ENCODE peak calls at places on chromosomes 1 and 21, in four cellular contexts. G is A549, P is neuronal stem cell, F is HCT116. D is an unnamed sample.

GRCh38 chr1:167562697-167563096 is 9.1 kb upstream of the CREG1 start:
- DNase-seq in F (no peak), G (no peak), P (no peak), D (no peak)

GRCh38 chr1:186682721-186683120 is 2.5 kb upstream of the PTGS2 start:
- DNase-seq in G (peak; percentile 25), F (no peak), P (no peak), D (no peak)

GRCh38 chr1:234500269-234500668 is 21.3 kb upstream of the TARBP1 start:
- DNase-seq in F (no peak), G (no peak), P (no peak), D (no peak)

GRCh38 chr1:145982010-145982723 is 14.2 kb downstream of the TXNIP start:
- DNase-seq in P (no peak), G (no peak), F (no peak), D (no peak)

GRCh38 chr1:54547601-54548388 is at the start of gene ACOT11:
- DNase-seq in G (no peak), P (peak; percentile 17), F (no peak), D (no peak)

GRCh38 chr1:118159578-118159977 is 25.4 kb downstream of the SPAG17 start:
- DNase-seq in P (no peak), F (no peak), G (no peak), D (no peak)

GRCh38 chr1:178307264-178307663 is 189.5 kb downstream of the CLEC20A start:
- DNase-seq in F (no peak), P (no peak), G (no peak), D (no peak)

GRCh38 chr1:227557962-227558806 is 5.2 kb upstream of the ZNF678 start:
- DNase-seq in G (no peak), P (no peak), F (no peak), D (no peak)

GRCh38 chr1:2593251-2593878 is 6.8 kb downstream of the PRXL2B start:
- DNase-seq in P (no peak), F (no peak), G (no peak), D (no peak)

GRCh38 chr1:50346621-50347020 is 76.6 kb downstream of the DMRTA2 start:
- DNase-seq in G (no peak), F (no peak), P (no peak), D (no peak)

GRCh38 chr1:111483166-111483565 is 9.4 kb downstream of the C1orf162 start:
- DNase-seq in F (no peak), G (no peak), P (no peak), D (no peak)

GRCh38 chr1:173330149-173330951 is 123.2 kb upstream of the TNFSF4 start:
- DNase-seq in P (no peak), G (peak; percentile 59), F (no peak), D (no peak)

GRCh38 chr1:26027716-26028489 is 6.3 kb downstream of the EXTL1 start:
- DNase-seq in F (no peak), G (no peak), P (no peak), D (no peak)

GRCh38 chr1:210291786-210292275 is 36.9 kb upstream of the HHAT start:
- DNase-seq in F (no peak), G (no peak), P (no peak), D (peak; percentile 49)

GRCh38 chr1:89911186-89911976 is 83.5 kb upstream of the ZNF326 start:
- DNase-seq in F (no peak), P (no peak), G (peak; percentile 72), D (no peak)

GRCh38 chr1:86515597-86515996 is 31.3 kb upstream of the CLCA4 start:
- DNase-seq in G (peak; percentile 47), P (no peak), F (peak; percentile 62), D (peak; percentile 58)

GRCh38 chr1:33111965-33112364 is 31.0 kb downstream of the AZIN2 start:
- DNase-seq in P (no peak), F (no peak), G (peak; percentile 32), D (no peak)

GRCh38 chr1:47675721-47676120 is 237.9 kb downstream of the FOXD2 start:
- DNase-seq in F (no peak), P (no peak), G (no peak), D (no peak)

GRCh38 chr1:101974599-101975225 is 22.0 kb downstream of the OLFM3 start:
- DNase-seq in F (no peak), G (no peak), P (no peak), D (no peak)

GRCh38 chr1:172778461-172779455 is 119.9 kb downstream of the FASLG start:
- DNase-seq in P (no peak), F (no peak), G (no peak), D (peak; percentile 54)

GRCh38 chr1:156293895-156294294 is 1.6 kb downstream of the GLMP start:
- DNase-seq in P (no peak), G (no peak), F (no peak), D (no peak)

GRCh38 chr1:64960731-64961130 is 5.6 kb downstream of the JAK1 start:
- DNase-seq in G (no peak), F (no peak), P (no peak), D (no peak)

GRCh38 chr1:183129921-183130675 is 56.0 kb upstream of the LAMC2 start:
- DNase-seq in G (no peak), F (no peak), P (no peak), D (no peak)

GRCh38 chr1:178694923-178695525 is 30.0 kb upstream of the RALGPS2 start:
- DNase-seq in F (no peak), P (no peak), G (no peak), D (peak; percentile 72)

GRCh38 chr1:154745750-154746425 is 124.2 kb downstream of the KCNN3 start:
- DNase-seq in P (no peak), G (no peak), F (no peak), D (no peak)

GRCh38 chr1:169624122-169624521 is 5.8 kb downstream of the SELP start:
- DNase-seq in G (no peak), F (no peak), P (no peak), D (no peak)

GRCh38 chr1:160097911-160098851 is at the start of gene IGSF8:
- DNase-seq in F (peak; percentile 64), G (peak; percentile 82), P (peak; percentile 86), D (peak; percentile 81)

GRCh38 chr1:8477199-8477982 is 159.5 kb downstream of the SLC45A1 start:
- DNase-seq in F (no peak), P (no peak), G (no peak), D (no peak)

GRCh38 chr1:143720087-143721023 is 251.4 kb downstream of the FAM72C start:
- DNase-seq in P (no peak), G (peak; percentile 66), F (no peak), D (no peak)

GRCh38 chr1:54230507-54231339 is 30.8 kb downstream of the MRPL37 start:
- DNase-seq in F (no peak), G (no peak), P (no peak), D (peak; percentile 81)

GRCh38 chr1:9518454-9518998 is 20.7 kb upstream of the SLC25A33 start:
- DNase-seq in F (no peak), P (no peak), G (no peak), D (no peak)

GRCh38 chr1:9520411-9520810 is 18.9 kb upstream of the SLC25A33 start:
- DNase-seq in G (no peak), P (no peak), F (no peak), D (no peak)
- H3K4me2 ChIP-seq in G (no peak overlapping the region), P (no peak overlapping the region), F (no peak overlapping the region), D (no peak overlapping the region)

DNA sequence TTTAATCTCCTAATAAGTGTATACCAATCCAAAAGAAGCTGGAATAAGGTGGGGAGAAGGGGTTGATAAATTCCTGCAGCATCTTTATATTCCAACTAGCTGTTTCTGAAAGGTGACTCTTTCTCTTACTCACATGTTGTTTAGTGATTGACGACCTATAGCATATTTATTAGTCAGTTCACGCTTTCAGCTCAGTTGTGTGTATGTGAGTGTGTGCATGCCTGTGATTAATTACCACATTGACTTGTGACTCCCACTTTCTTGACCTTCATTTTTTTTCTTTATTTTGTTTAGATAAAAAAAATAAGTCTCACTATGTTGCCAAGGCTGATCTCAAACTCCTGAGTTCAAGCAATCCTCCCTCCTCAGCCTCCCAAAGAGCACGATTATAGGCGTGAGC is 44.4 kb downstream of the ATP2B4 start:
- DNase-seq in G (no peak), F (no peak), P (no peak), D (no peak)
- H3K4me2 ChIP-seq in G (no peak overlapping the region), F (no peak overlapping the region), P (no peak overlapping the region), D (no peak overlapping the region)

GRCh38 chr21:34574984-34575529 is 39.9 kb downstream of the RCAN1 start:
- DNase-seq in F (no peak), G (no peak), P (no peak), D (no peak)

GRCh38 chr21:34570315-34570714 is 44.6 kb downstream of the RCAN1 start:
- DNase-seq in G (no peak), P (no peak), F (no peak), D (no peak)

GRCh38 chr21:34571994-34572393 is 42.9 kb downstream of the RCAN1 start:
- DNase-seq in G (no peak), P (no peak), F (no peak), D (no peak)

GRCh38 chr21:34576043-34576466 is 38.9 kb downstream of the RCAN1 start:
- DNase-seq in P (no peak), G (no peak), F (no peak), D (peak; percentile 50)

GRCh38 chr21:34574581-34574980 is 40.3 kb downstream of the RCAN1 start:
- DNase-seq in F (no peak), G (no peak), P (no peak), D (peak; percentile 61)
- H3K4me2 ChIP-seq in F (no peak overlapping the region), G (no peak overlapping the region), P (no peak overlapping the region), D (no peak overlapping the region)

GRCh38 chr1:13513063-13513884 is 529 bp downstream of the LRRC38 start:
- DNase-seq in P (no peak), F (no peak), G (no peak), D (no peak)
- H3K4me2 ChIP-seq in P (peak overlapping the region; percentile 69), F (no peak overlapping the region), G (no peak overlapping the region), D (peak overlapping the region; percentile 49)

GRCh38 chr1:10650591-10651216 is 145.7 kb downstream of the CASZ1 start:
- DNase-seq in P (no peak), F (no peak), G (no peak), D (no peak)
- H3K4me2 ChIP-seq in P (peak overlapping the region; percentile 54), F (no peak overlapping the region), G (no peak overlapping the region), D (no peak overlapping the region)

DNA sequence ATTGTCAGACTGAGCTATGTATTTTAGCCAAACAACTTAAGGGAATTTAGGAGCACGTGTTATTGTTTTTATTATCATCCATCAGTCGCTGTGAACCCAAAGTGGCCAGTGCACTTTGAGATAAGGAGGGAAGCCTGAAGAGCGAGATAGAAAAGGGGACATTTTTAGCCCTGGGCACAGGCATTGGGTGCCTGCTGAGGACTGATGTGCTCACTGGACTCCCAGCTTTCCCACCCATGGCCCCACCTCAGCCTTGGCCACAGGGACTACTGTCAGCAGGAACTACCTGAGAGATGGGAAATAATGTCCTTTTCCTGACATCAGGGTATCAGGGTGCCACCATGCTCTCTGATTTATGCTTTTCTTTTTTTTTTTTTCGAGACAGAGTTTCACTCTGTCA is 3.1 kb downstream of the FBLIM1 start:
- DNase-seq in G (no peak), F (no peak), P (no peak), D (peak; percentile 64)
- H3K4me2 ChIP-seq in G (no peak overlapping the region), F (no peak overlapping the region), P (no peak overlapping the region), D (no peak overlapping the region)

DNA sequence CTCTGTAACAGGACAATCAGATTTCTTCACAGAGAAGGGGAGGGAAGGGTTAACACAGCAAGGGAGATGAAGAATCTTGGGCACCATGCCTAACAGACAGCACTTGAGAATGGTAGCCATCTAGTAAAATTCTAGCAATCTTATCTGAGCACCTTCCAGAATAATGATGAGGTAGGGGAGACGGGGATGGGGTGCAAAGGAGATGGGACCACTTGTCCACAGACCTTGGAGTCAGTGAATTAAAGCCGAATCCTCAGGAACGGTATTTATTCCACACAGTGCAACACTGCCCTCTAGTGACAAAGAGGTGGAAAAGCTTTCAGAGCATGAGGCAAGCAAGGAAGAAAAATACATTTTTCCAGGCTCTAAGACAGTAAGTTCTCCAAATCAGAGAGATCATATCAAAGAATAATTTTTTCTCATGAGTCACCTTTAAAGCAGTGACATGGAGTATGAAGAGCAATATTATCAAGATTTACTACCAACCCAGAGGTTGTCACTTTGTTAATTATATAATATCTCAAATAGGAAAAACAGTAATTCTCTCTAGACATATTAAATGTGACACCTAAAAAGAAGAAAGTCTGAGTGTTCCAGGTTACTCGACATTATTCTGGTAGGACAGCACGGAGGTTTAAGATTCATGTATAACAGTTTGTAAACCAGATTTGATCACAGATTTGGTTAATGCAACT is 43.3 kb upstream of the LPAR3 start:
- DNase-seq in F (peak; percentile 39), P (peak; percentile 68), G (peak; percentile 46), D (no peak)
- H3K4me2 ChIP-seq in F (no peak overlapping the region), P (no peak overlapping the region), G (no peak overlapping the region), D (no peak overlapping the region)